ENCODE peak calls at places on chromosome 6, in seven cellular contexts. M is activated naive CD4-positive, alpha-beta T cell treated with anti-CD3 and anti-CD28 coated beads, Interleukin-2, amount 50 U/mL, for 16 hours; A is choroid plexus epithelial cell; Y is GM06990; Z is GM23248; X is neuronal stem cell; Q is kidney tubule cell. S is an unnamed sample.

GRCh38 chr6:146984251-146984924 is 219.8 kb upstream of the STXBP5 start:
- DNase-seq in M (no peak), A (peak; percentile 68), Y (no peak), Z (peak; percentile 23), X (no peak), Q (peak; percentile 2), S (no peak)

GRCh38 chr6:56649053-56649769 is 6.5 kb upstream of the DST start:
- DNase-seq in M (no peak), A (peak; percentile 66), Y (no peak), Z (peak; percentile 58), X (no peak), Q (no peak), S (no peak)

GRCh38 chr6:148508401-148509151 is 165.9 kb downstream of the SASH1 start:
- DNase-seq in M (no peak), A (peak; percentile 73), Y (no peak), Z (peak; percentile 92), X (peak; percentile 74), Q (peak; percentile 33), S (peak; percentile 76)

GRCh38 chr6:166760288-166760687 is 133.2 kb upstream of the RPS6KA2 start:
- DNase-seq in M (peak; percentile 55), A (no peak), Y (no peak), Z (no peak), X (no peak), Q (no peak), S (no peak)

GRCh38 chr6:169223006-169223405 is 30.6 kb downstream of the THBS2 start:
- DNase-seq in M (no peak), A (no peak), Y (no peak), Z (no peak), X (no peak), Q (no peak), S (no peak)

GRCh38 chr6:9458424-9458823 is 956.5 kb downstream of the TFAP2A start:
- DNase-seq in M (no peak), A (no peak), Y (no peak), Z (no peak), X (no peak), Q (no peak), S (no peak)

GRCh38 chr6:157602521-157603288 is 220.3 kb upstream of the SNX9 start:
- DNase-seq in M (no peak), A (no peak), Y (no peak), Z (no peak), X (no peak), Q (no peak), S (no peak)

GRCh38 chr6:166942393-166943168 is 13.8 kb downstream of the RNASET2 start:
- DNase-seq in M (peak; percentile 82), A (peak; percentile 23), Y (no peak), Z (no peak), X (no peak), Q (no peak), S (no peak)

GRCh38 chr6:37650071-37650481 is 47.6 kb downstream of the MDGA1 start:
- DNase-seq in M (no peak), A (no peak), Y (no peak), Z (no peak), X (peak; percentile 26), Q (peak; percentile 50), S (no peak)

GRCh38 chr6:11798538-11798937 is 19.9 kb upstream of the ADTRP start:
- DNase-seq in M (no peak), A (no peak), Y (no peak), Z (peak; percentile 52), X (no peak), Q (no peak), S (no peak)

GRCh38 chr6:147000545-147001488 is 203.4 kb upstream of the STXBP5 start:
- DNase-seq in M (no peak), A (peak; percentile 92), Y (no peak), Z (peak; percentile 76), X (no peak), Q (peak; percentile 37), S (peak; percentile 67)

GRCh38 chr6:35049885-35050284 is 91.3 kb downstream of the TCP11 start:
- DNase-seq in M (no peak), A (peak; percentile 95), Y (no peak), Z (peak; percentile 68), X (no peak), Q (no peak), S (peak; percentile 43)

GRCh38 chr6:43758617-43759050 is 11.4 kb upstream of the VEGFA start:
- DNase-seq in M (peak; percentile 32), A (no peak), Y (no peak), Z (no peak), X (peak; percentile 36), Q (no peak), S (peak; percentile 23)

GRCh38 chr6:169959129-169960002 is 207.9 kb downstream of the ERMARD start:
- DNase-seq in M (peak; percentile 65), A (no peak), Y (peak; percentile 26), Z (no peak), X (no peak), Q (peak; percentile 56), S (no peak)

GRCh38 chr6:30683137-30683979 is 3.1 kb downstream of the PPP1R18 start:
- DNase-seq in M (no peak), A (no peak), Y (no peak), Z (no peak), X (no peak), Q (peak; percentile 12), S (no peak)

GRCh38 chr6:129785081-129785755 is 75.2 kb upstream of the ARHGAP18 start:
- DNase-seq in M (no peak), A (peak; percentile 13), Y (no peak), Z (peak; percentile 55), X (no peak), Q (peak; percentile 9), S (peak; percentile 5)

GRCh38 chr6:90088009-90088408 is 193.7 kb downstream of the GJA10 start:
- DNase-seq in M (no peak), A (peak; percentile 82), Y (no peak), Z (peak; percentile 78), X (no peak), Q (peak; percentile 79), S (peak; percentile 56)

GRCh38 chr6:24274441-24275083 is 83.3 kb downstream of the DCDC2 start:
- DNase-seq in M (no peak), A (peak; percentile 60), Y (no peak), Z (peak; percentile 47), X (no peak), Q (no peak), S (peak; percentile 29)

GRCh38 chr6:15359335-15359862 is 113.5 kb downstream of the JARID2 start:
- DNase-seq in M (no peak), A (no peak), Y (no peak), Z (peak; percentile 49), X (no peak), Q (no peak), S (no peak)

GRCh38 chr6:1464796-1465348 is 75.5 kb downstream of the FOXF2 start:
- DNase-seq in M (no peak), A (no peak), Y (no peak), Z (no peak), X (no peak), Q (no peak), S (no peak)

GRCh38 chr6:151254451-151255081 is 14.8 kb downstream of the AKAP12 start:
- DNase-seq in M (no peak), A (peak; percentile 82), Y (no peak), Z (peak; percentile 22), X (no peak), Q (peak; percentile 73), S (peak; percentile 81)

GRCh38 chr6:38493929-38494547 is 145.7 kb downstream of the BTBD9 start:
- DNase-seq in M (peak; percentile 76), A (peak; percentile 90), Y (peak; percentile 40), Z (peak; percentile 53), X (peak; percentile 85), Q (peak; percentile 75), S (peak; percentile 87)

GRCh38 chr6:147347882-147348214 is 143.6 kb downstream of the STXBP5 start:
- DNase-seq in M (no peak), A (no peak), Y (no peak), Z (no peak), X (no peak), Q (no peak), S (no peak)

GRCh38 chr6:161169690-161170089 is 104.2 kb downstream of the AGPAT4 start:
- DNase-seq in M (no peak), A (peak; percentile 94), Y (no peak), Z (peak; percentile 64), X (no peak), Q (peak; percentile 80), S (peak; percentile 68)

GRCh38 chr6:96450082-96450759 is 71.4 kb upstream of the UFL1 start:
- DNase-seq in M (no peak), A (no peak), Y (no peak), Z (no peak), X (peak; percentile 15), Q (no peak), S (peak; percentile 48)

S was measured in astrocyte of the hippocampus.